ENCODE peak calls at places on chromosome 11, in seven cellular contexts. One of them, this sample, is unnamed.

GRCh38 chr11:67255864-67256263 is 10.4 kb upstream of the GRK2 start:
- DNase-seq in heart right ventricle: no peak
- DNase-seq in fibroblast of lung: no peak
- DNase-seq in esophagus muscularis mucosa: no peak
- DNase-seq in osteocyte: no peak
- DNase-seq in right lobe of liver: no peak
- DNase-seq in RWPE1: no peak
- DNase-seq in this sample: no peak

GRCh38 chr11:69881467-69882269 is 62.5 kb upstream of the FGF3 start:
- DNase-seq in heart right ventricle: no peak
- DNase-seq in RWPE1: no peak
- DNase-seq in osteocyte: no peak
- DNase-seq in esophagus muscularis mucosa: no peak
- DNase-seq in fibroblast of lung: no peak
- DNase-seq in right lobe of liver: peak; percentile 14
- DNase-seq in this sample: no peak

GRCh38 chr11:6557063-6557462 is 46.4 kb downstream of the RRP8 start:
- DNase-seq in heart right ventricle: no peak
- DNase-seq in RWPE1: no peak
- DNase-seq in esophagus muscularis mucosa: no peak
- DNase-seq in osteocyte: no peak
- DNase-seq in fibroblast of lung: no peak
- DNase-seq in right lobe of liver: no peak
- DNase-seq in this sample: no peak

GRCh38 chr11:121198491-121198890 is 94.1 kb upstream of the SC5D start:
- DNase-seq in right lobe of liver: no peak
- DNase-seq in osteocyte: no peak
- DNase-seq in heart right ventricle: no peak
- DNase-seq in fibroblast of lung: no peak
- DNase-seq in RWPE1: no peak
- DNase-seq in esophagus muscularis mucosa: no peak
- DNase-seq in this sample: no peak

GRCh38 chr11:59247535-59248227 is 35.0 kb upstream of the MPEG1 start:
- DNase-seq in esophagus muscularis mucosa: no peak
- DNase-seq in fibroblast of lung: peak; percentile 81
- DNase-seq in heart right ventricle: peak; percentile 45
- DNase-seq in osteocyte: no peak
- DNase-seq in right lobe of liver: no peak
- DNase-seq in RWPE1: peak; percentile 13
- DNase-seq in this sample: no peak

GRCh38 chr11:69280994-69281393 is 13.0 kb upstream of the MYEOV start:
- DNase-seq in esophagus muscularis mucosa: no peak
- DNase-seq in RWPE1: peak; percentile 94
- DNase-seq in right lobe of liver: no peak
- DNase-seq in fibroblast of lung: peak; percentile 69
- DNase-seq in osteocyte: no peak
- DNase-seq in heart right ventricle: no peak
- DNase-seq in this sample: no peak

GRCh38 chr11:92211576-92212167 is 12.9 kb upstream of the FAT3 start:
- DNase-seq in heart right ventricle: peak; percentile 9
- DNase-seq in fibroblast of lung: peak; percentile 39
- DNase-seq in right lobe of liver: peak; percentile 29
- DNase-seq in RWPE1: no peak
- DNase-seq in esophagus muscularis mucosa: no peak
- DNase-seq in osteocyte: no peak
- DNase-seq in this sample: no peak

GRCh38 chr11:113518716-113519495 is 43.7 kb upstream of the DRD2 start:
- DNase-seq in RWPE1: no peak
- DNase-seq in esophagus muscularis mucosa: no peak
- DNase-seq in right lobe of liver: no peak
- DNase-seq in heart right ventricle: no peak
- DNase-seq in fibroblast of lung: no peak
- DNase-seq in osteocyte: no peak
- DNase-seq in this sample: no peak

GRCh38 chr11:133202816-133203215 is 329.5 kb downstream of the OPCML start:
- DNase-seq in esophagus muscularis mucosa: no peak
- DNase-seq in heart right ventricle: no peak
- DNase-seq in fibroblast of lung: no peak
- DNase-seq in osteocyte: no peak
- DNase-seq in right lobe of liver: no peak
- DNase-seq in RWPE1: no peak
- DNase-seq in this sample: no peak

GRCh38 chr11:3971756-3972404 is 116.4 kb downstream of the STIM1 start:
- DNase-seq in osteocyte: no peak
- DNase-seq in fibroblast of lung: peak; percentile 48
- DNase-seq in RWPE1: no peak
- DNase-seq in esophagus muscularis mucosa: no peak
- DNase-seq in right lobe of liver: no peak
- DNase-seq in heart right ventricle: no peak
- DNase-seq in this sample: no peak
- TF ChIP-seq CTCF in osteocyte: no peak
- TF ChIP-seq CTCF in fibroblast of lung: peak; percentile 24
- TF ChIP-seq CTCF in RWPE1: no peak
- TF ChIP-seq CTCF in esophagus muscularis mucosa: no peak
- TF ChIP-seq CTCF in right lobe of liver: no peak
- TF ChIP-seq CTCF in heart right ventricle: peak; percentile 13
- TF ChIP-seq CTCF in this sample: no peak

GRCh38 chr11:48124880-48125279 is 91.7 kb upstream of the OR4B1 start:
- DNase-seq in heart right ventricle: no peak
- DNase-seq in fibroblast of lung: no peak
- DNase-seq in osteocyte: peak; percentile 56
- DNase-seq in RWPE1: no peak
- DNase-seq in right lobe of liver: no peak
- DNase-seq in esophagus muscularis mucosa: peak; percentile 77
- DNase-seq in this sample: no peak

GRCh38 chr11:48123934-48124755 is 92.5 kb upstream of the OR4B1 start:
- DNase-seq in RWPE1: no peak
- DNase-seq in esophagus muscularis mucosa: peak; percentile 66
- DNase-seq in right lobe of liver: no peak
- DNase-seq in heart right ventricle: no peak
- DNase-seq in fibroblast of lung: no peak
- DNase-seq in osteocyte: peak; percentile 40
- DNase-seq in this sample: no peak

GRCh38 chr11:48129697-48130395 is 86.8 kb upstream of the OR4B1 start:
- DNase-seq in esophagus muscularis mucosa: no peak
- DNase-seq in osteocyte: peak; percentile 53
- DNase-seq in RWPE1: no peak
- DNase-seq in fibroblast of lung: no peak
- DNase-seq in heart right ventricle: no peak
- DNase-seq in right lobe of liver: no peak
- DNase-seq in this sample: no peak

GRCh38 chr11:48125866-48126265 is 90.7 kb upstream of the OR4B1 start:
- DNase-seq in right lobe of liver: no peak
- DNase-seq in heart right ventricle: no peak
- DNase-seq in esophagus muscularis mucosa: peak; percentile 57
- DNase-seq in RWPE1: no peak
- DNase-seq in fibroblast of lung: no peak
- DNase-seq in osteocyte: peak; percentile 76
- DNase-seq in this sample: no peak

GRCh38 chr11:48127521-48128183 is 89.0 kb upstream of the OR4B1 start:
- DNase-seq in osteocyte: peak; percentile 72
- DNase-seq in RWPE1: no peak
- DNase-seq in fibroblast of lung: no peak
- DNase-seq in esophagus muscularis mucosa: no peak
- DNase-seq in right lobe of liver: no peak
- DNase-seq in heart right ventricle: peak; percentile 25
- DNase-seq in this sample: no peak
- TF ChIP-seq CTCF in osteocyte: no peak
- TF ChIP-seq CTCF in RWPE1: no peak
- TF ChIP-seq CTCF in fibroblast of lung: no peak
- TF ChIP-seq CTCF in esophagus muscularis mucosa: no peak
- TF ChIP-seq CTCF in right lobe of liver: no peak
- TF ChIP-seq CTCF in heart right ventricle: no peak
- TF ChIP-seq CTCF in this sample: no peak

GRCh38 chr11:73141309-73142127 is 600 bp downstream of the FCHSD2 start:
- DNase-seq in heart right ventricle: peak; percentile 80
- DNase-seq in osteocyte: peak; percentile 89
- DNase-seq in esophagus muscularis mucosa: peak; percentile 93
- DNase-seq in RWPE1: peak; percentile 55
- DNase-seq in fibroblast of lung: peak; percentile 76
- DNase-seq in right lobe of liver: no peak
- DNase-seq in this sample: peak; percentile 69
- TF ChIP-seq CTCF in heart right ventricle: no peak
- TF ChIP-seq CTCF in osteocyte: no peak
- TF ChIP-seq CTCF in esophagus muscularis mucosa: no peak
- TF ChIP-seq CTCF in RWPE1: no peak
- TF ChIP-seq CTCF in fibroblast of lung: no peak
- TF ChIP-seq CTCF in right lobe of liver: no peak
- TF ChIP-seq CTCF in this sample: no peak

GRCh38 chr11:20450829-20451228 is 63.3 kb downstream of the PRMT3 start:
- DNase-seq in fibroblast of lung: no peak
- DNase-seq in RWPE1: no peak
- DNase-seq in right lobe of liver: no peak
- DNase-seq in esophagus muscularis mucosa: no peak
- DNase-seq in osteocyte: no peak
- DNase-seq in heart right ventricle: no peak
- DNase-seq in this sample: no peak
- TF ChIP-seq CTCF in fibroblast of lung: no peak
- TF ChIP-seq CTCF in RWPE1: no peak
- TF ChIP-seq CTCF in right lobe of liver: no peak
- TF ChIP-seq CTCF in esophagus muscularis mucosa: no peak
- TF ChIP-seq CTCF in osteocyte: no peak
- TF ChIP-seq CTCF in heart right ventricle: no peak
- TF ChIP-seq CTCF in this sample: no peak

GRCh38 chr11:65118097-65118837 is 766 bp upstream of the ZNHIT2 start:
- DNase-seq in esophagus muscularis mucosa: no peak
- DNase-seq in fibroblast of lung: no peak
- DNase-seq in RWPE1: no peak
- DNase-seq in osteocyte: no peak
- DNase-seq in right lobe of liver: no peak
- DNase-seq in heart right ventricle: no peak
- DNase-seq in this sample: no peak
- TF ChIP-seq CTCF in esophagus muscularis mucosa: no peak
- TF ChIP-seq CTCF in fibroblast of lung: no peak
- TF ChIP-seq CTCF in RWPE1: peak; percentile 54
- TF ChIP-seq CTCF in osteocyte: no peak
- TF ChIP-seq CTCF in right lobe of liver: no peak
- TF ChIP-seq CTCF in heart right ventricle: peak; percentile 12
- TF ChIP-seq CTCF in this sample: no peak

GRCh38 chr11:119983240-119983732 is 154.6 kb downstream of the TRIM29 start:
- DNase-seq in esophagus muscularis mucosa: no peak
- DNase-seq in heart right ventricle: no peak
- DNase-seq in RWPE1: no peak
- DNase-seq in fibroblast of lung: no peak
- DNase-seq in right lobe of liver: no peak
- DNase-seq in osteocyte: no peak
- DNase-seq in this sample: no peak
- TF ChIP-seq CTCF in esophagus muscularis mucosa: no peak
- TF ChIP-seq CTCF in heart right ventricle: no peak
- TF ChIP-seq CTCF in RWPE1: no peak
- TF ChIP-seq CTCF in fibroblast of lung: no peak
- TF ChIP-seq CTCF in right lobe of liver: no peak
- TF ChIP-seq CTCF in osteocyte: no peak
- TF ChIP-seq CTCF in this sample: no peak

This sample was measured in GM10248.